ENCODE peak calls at places on chromosomes 16 and 17, in eight cellular contexts. J, B, S, R, Q, T, K and H are unnamed samples.

GRCh38 chr17:10033982-10034381 is 128.9 kb upstream of the RCVRN start:
- DNase-seq in J (no peak), R (no peak), B (no peak), S (no peak), Q (no peak), K (peak; percentile 30), T (no peak), H (no peak)

GRCh38 chr17:550776-551175 is 163.9 kb downstream of the VPS53 start:
- DNase-seq in B (no peak), K (peak; percentile 17), J (no peak), R (no peak), S (no peak), T (no peak), Q (no peak), H (peak; percentile 52)

GRCh38 chr16:50765866-50766265 is 24.0 kb downstream of the CYLD start:
- DNase-seq in B (no peak), R (no peak), T (no peak), S (no peak), Q (no peak), J (no peak), K (no peak), H (no peak)

GRCh38 chr16:75488322-75488721 is 6.9 kb downstream of the CHST6 start:
- DNase-seq in S (no peak), R (no peak), J (no peak), T (no peak), K (no peak), Q (no peak), B (no peak), H (no peak)

GRCh38 chr16:50881953-50882352 is 140.1 kb downstream of the CYLD start:
- DNase-seq in J (no peak), K (no peak), S (peak; percentile 2), T (no peak), Q (no peak), B (no peak), R (no peak), H (no peak)

GRCh38 chr17:41147531-41148204 is 2.0 kb downstream of the KRTAP4-5 start:
- DNase-seq in K (no peak), Q (no peak), B (no peak), R (no peak), J (no peak), S (no peak), T (no peak), H (no peak)

GRCh38 chr16:87468550-87468949 is 24.3 kb downstream of the ZCCHC14 start:
- DNase-seq in S (no peak), Q (no peak), K (no peak), T (no peak), B (no peak), J (no peak), R (no peak), H (no peak)

GRCh38 chr17:41919165-41919817 is 540 bp upstream of the ACLY start:
- DNase-seq in S (peak; percentile 61), R (peak; percentile 25), J (no peak), B (no peak), T (no peak), K (peak; percentile 80), Q (no peak), H (no peak)

GRCh38 chr17:77637807-77638182 is 320.7 kb upstream of the TNRC6C start:
- DNase-seq in K (no peak), S (no peak), J (no peak), B (no peak), Q (no peak), T (no peak), R (no peak), H (peak; percentile 22)

GRCh38 chr17:40310882-40311391 is 2.0 kb downstream of the RARA start:
- DNase-seq in K (no peak), T (no peak), Q (no peak), J (peak; percentile 46), R (no peak), B (no peak), S (no peak), H (no peak)

GRCh38 chr16:88967800-88968588 is 9.0 kb downstream of the CBFA2T3 start:
- DNase-seq in S (no peak), K (no peak), T (no peak), B (peak; percentile 63), Q (no peak), J (no peak), R (no peak), H (no peak)

GRCh38 chr17:44915727-44916058 is 393 bp upstream of the GFAP start:
- DNase-seq in B (no peak), J (no peak), S (no peak), K (no peak), T (no peak), Q (no peak), R (no peak), H (no peak)

GRCh38 chr17:17051380-17051779 is 9.1 kb downstream of the MPRIP start:
- DNase-seq in R (no peak), Q (no peak), S (no peak), J (peak; percentile 13), B (no peak), T (no peak), K (no peak), H (no peak)
- H3K4me3 ChIP-seq in R (no peak overlapping the region), Q (no peak overlapping the region), S (no peak overlapping the region), J (no peak overlapping the region), B (no peak overlapping the region), T (no peak overlapping the region), K (no peak overlapping the region), H (no peak overlapping the region)

DNA sequence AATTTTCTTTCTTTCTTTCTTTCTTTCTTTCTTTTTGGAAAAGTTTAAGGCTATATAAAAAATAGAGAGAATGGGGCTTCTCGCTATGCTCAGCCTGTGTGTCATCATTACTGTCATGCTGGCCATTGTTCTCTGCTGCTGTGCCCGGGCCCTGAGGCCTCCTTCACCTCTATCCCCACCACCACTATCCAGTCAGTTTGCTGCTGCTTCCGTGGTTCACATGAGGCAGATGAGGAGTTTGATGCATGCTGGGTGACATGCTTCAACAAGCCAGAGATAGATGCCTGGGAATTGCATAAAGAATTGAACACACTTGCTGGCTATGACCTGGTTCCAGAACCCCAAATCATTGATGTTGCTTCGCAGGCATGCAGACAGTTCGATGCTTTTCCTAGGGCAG is 36.3 kb downstream of the PITPNC1 start:
- DNase-seq in K (no peak), J (no peak), R (no peak), T (no peak), Q (no peak), B (no peak), S (no peak), H (no peak)
- H3K4me3 ChIP-seq in K (no peak overlapping the region), J (no peak overlapping the region), R (no peak overlapping the region), T (no peak overlapping the region), Q (no peak overlapping the region), B (no peak overlapping the region), S (no peak overlapping the region), H (no peak overlapping the region)

DNA sequence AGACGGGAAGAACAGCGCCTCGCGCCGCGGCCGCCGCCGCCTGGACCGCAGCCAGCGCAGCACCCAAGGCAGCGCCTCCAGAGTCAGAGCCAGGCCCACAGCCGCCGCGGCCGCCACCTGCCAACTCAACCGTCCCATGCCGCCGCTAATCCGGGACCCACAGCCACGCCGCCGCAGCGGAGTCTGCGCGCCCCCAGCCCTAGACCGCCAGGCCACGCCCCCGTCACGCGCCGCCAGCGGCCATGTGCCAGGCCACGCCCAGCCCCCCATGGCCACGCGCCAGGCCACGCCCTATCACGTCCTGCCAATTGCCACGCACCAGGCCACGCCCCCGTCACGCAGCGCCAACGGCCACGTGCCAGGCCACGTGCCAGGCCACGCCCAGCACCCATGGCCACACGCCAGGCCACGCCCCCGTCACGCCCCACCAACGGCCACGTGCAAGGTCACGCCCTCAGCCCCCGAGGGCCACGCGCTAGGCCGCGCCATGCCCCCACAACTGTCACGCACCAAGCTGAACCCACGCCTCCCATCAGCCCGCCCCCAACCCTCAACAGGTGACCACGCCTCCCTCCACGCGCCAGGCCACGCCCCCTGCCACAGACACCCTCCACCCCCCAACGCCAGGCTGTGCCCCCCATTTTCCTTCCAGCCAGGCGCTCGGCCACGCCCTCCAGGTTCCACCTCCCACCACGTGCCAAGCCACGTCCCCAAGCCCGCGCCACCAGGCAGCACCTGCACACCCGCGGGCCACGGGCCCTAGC is at the start of gene PLD6:
- DNase-seq in J (peak; percentile 94), K (peak; percentile 68), R (peak; percentile 16), Q (no peak), S (peak; percentile 74), T (peak; percentile 18), B (peak; percentile 64), H (peak; percentile 34)
- H3K4me3 ChIP-seq in J (peak within 1 kb of the TSS; percentile 75), K (peak within 1 kb of the TSS; percentile 52), R (peak within 1 kb of the TSS; percentile 56), Q (no peak within 1 kb of the TSS), S (peak within 1 kb of the TSS; percentile 72), T (peak within 1 kb of the TSS; percentile 53), B (peak within 1 kb of the TSS; percentile 52), H (peak within 1 kb of the TSS; percentile 39)

GRCh38 chr17:20008242-20009051 is 712 bp upstream of the SPECC1 start:
- DNase-seq in Q (peak; percentile 26), B (no peak), T (no peak), K (peak; percentile 15), R (no peak), S (peak; percentile 46), J (no peak), H (no peak)
- H3K4me3 ChIP-seq in Q (peak overlapping the region; percentile 46), B (peak overlapping the region; percentile 53), T (peak overlapping the region; percentile 69), K (peak overlapping the region; percentile 75), R (peak overlapping the region; percentile 73), S (peak overlapping the region; percentile 81), J (peak overlapping the region; percentile 62), H (peak overlapping the region; percentile 52)

DNA sequence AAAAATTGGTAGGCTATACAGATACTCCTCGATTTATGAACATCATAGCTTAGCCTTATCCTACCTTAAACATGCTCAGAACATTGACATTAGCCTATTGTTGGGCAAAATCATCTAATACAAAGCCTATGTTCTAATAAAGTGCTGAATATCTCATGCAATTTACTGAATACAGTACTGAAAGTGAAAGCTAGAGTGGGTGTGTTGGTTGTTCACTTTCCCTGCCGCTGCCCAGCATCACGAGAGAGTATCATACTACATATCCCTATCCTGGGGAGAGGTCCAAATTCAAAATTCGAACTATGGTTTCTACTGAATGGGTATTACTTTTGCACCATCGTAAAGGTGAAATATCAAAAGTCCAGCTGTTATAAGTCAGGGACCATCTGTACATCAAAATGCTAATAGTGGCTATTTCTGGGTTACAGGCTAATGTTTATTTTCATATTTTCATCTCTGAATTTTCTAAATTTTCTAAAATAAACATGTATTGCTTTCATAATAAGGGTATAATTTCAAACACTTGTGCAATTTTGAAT is 54.5 kb downstream of the NACA2 start:
- DNase-seq in B (no peak), R (no peak), T (no peak), K (peak; percentile 5), S (no peak), Q (no peak), J (no peak), H (no peak)
- H3K4me3 ChIP-seq in B (no peak overlapping the region), R (no peak overlapping the region), T (no peak overlapping the region), K (no peak overlapping the region), S (no peak overlapping the region), Q (no peak overlapping the region), J (no peak overlapping the region), H (no peak overlapping the region)

DNA sequence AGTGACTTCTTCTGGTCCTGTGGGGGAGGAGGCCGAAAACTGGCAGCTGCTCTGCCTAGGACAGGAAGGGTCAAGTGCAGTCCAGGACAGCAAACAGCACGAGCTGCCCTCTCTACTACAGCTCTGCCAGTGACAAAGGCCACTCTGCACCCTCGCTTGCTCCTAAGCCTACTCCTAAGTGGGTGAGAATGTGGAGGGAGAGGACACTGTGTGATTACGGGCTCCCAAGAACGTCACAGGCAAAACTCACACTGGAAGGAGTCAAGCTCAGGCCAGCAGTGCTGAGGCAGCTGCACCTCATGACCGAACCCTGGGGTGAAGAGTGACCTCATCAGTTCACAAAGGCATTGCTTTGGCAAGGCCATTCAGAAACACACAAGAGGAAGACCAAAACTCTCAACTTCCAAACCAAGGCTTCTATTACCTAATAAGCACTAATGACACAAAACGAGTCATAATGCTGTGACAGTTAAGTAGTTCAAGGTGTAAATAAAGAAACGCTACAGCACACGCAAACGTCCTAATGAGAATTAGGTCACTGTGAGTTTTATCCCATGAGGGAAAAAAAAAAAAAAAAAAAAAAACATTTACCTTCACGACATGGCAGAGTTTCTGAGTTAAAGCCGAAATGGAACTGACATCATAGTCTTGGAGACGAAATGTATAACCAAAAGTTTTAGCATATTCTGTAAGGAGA is 35.1 kb downstream of the MARF1 start:
- DNase-seq in S (no peak), Q (no peak), T (peak; percentile 17), J (no peak), R (no peak), K (peak; percentile 88), B (no peak), H (peak; percentile 77)
- H3K4me3 ChIP-seq in S (no peak overlapping the region), Q (no peak overlapping the region), T (no peak overlapping the region), J (no peak overlapping the region), R (no peak overlapping the region), K (no peak overlapping the region), B (no peak overlapping the region), H (no peak overlapping the region)